ENCODE peak calls at places on chromosomes 6 and 20, in seven cellular contexts. Z is SK-N-SH, J is anterior cingulate cortex, L is mesothelial cell of epicardium, B is HFFc6, T is activated gamma-delta T cell, U is NB4. F is an unnamed sample.

GRCh38 chr6:34196116-34196832 is 40.4 kb upstream of the HMGA1 start:
- DNase-seq in J (peak), B (peak), L (peak), T (peak), Z (peak), U (peak), F (peak)

GRCh38 chr6:37980222-37980595 is 160.7 kb downstream of the ZFAND3 start:
- DNase-seq in Z (no peak), L (no peak), T (no peak), J (no peak), B (no peak), U (no peak), F (peak)

GRCh38 chr20:24502184-24502583 is 32.8 kb downstream of the SYNDIG1 start:
- DNase-seq in Z (peak), B (peak), L (no peak), T (no peak), U (no peak), J (peak), F (peak)

GRCh38 chr6:125275779-125276178 is 26.0 kb downstream of the HDDC2 start:
- DNase-seq in J (no peak), U (no peak), T (no peak), B (no peak), L (no peak), Z (no peak), F (no peak)

GRCh38 chr6:156585859-156586258 is 191.3 kb upstream of the ARID1B start:
- DNase-seq in J (no peak), Z (no peak), T (no peak), L (no peak), B (no peak), U (peak), F (no peak)

GRCh38 chr20:32474009-32474716 is 111.0 kb downstream of the NOL4L start:
- DNase-seq in B (no peak), Z (peak), U (no peak), T (no peak), J (no peak), L (no peak), F (no peak)

GRCh38 chr20:16273812-16274560 is 299.3 kb downstream of the KIF16B start:
- DNase-seq in T (no peak), L (no peak), J (no peak), B (no peak), Z (peak), U (no peak), F (no peak)

GRCh38 chr20:53693265-53693871 is 99.7 kb upstream of the ZNF217 start:
- DNase-seq in U (no peak), J (no peak), L (no peak), T (no peak), B (no peak), Z (no peak), F (no peak)

GRCh38 chr6:24844903-24845302 is 46.2 kb upstream of the ARMH2 start:
- DNase-seq in T (no peak), Z (no peak), J (no peak), B (no peak), U (no peak), L (no peak), F (no peak)

GRCh38 chr6:16270178-16270794 is 31.9 kb downstream of the GMPR start:
- DNase-seq in B (no peak), L (no peak), T (no peak), Z (no peak), J (no peak), U (no peak), F (no peak)

GRCh38 chr6:46437671-46438221 is 53.5 kb downstream of the RCAN2 start:
- DNase-seq in J (no peak), L (no peak), Z (no peak), U (no peak), B (peak), T (no peak), F (no peak)

GRCh38 chr6:23335894-23336293 is 766.5 kb downstream of the HDGFL1 start:
- DNase-seq in B (no peak), T (no peak), J (no peak), L (no peak), U (no peak), Z (no peak), F (no peak)

GRCh38 chr6:4797590-4797989 is 21.4 kb downstream of the CDYL start:
- DNase-seq in T (no peak), Z (no peak), J (no peak), L (no peak), U (no peak), B (no peak), F (no peak)

GRCh38 chr20:63746766-63747315 is 7.3 kb downstream of the SLC2A4RG start:
- DNase-seq in B (no peak), U (no peak), T (no peak), J (no peak), L (no peak), Z (peak), F (no peak)

GRCh38 chr6:95959291-95959690 is 56.5 kb upstream of the FUT9 start:
- DNase-seq in T (no peak), J (no peak), Z (no peak), B (no peak), U (no peak), L (no peak), F (no peak)

GRCh38 chr20:37745553-37745952 is 51.7 kb downstream of the CTNNBL1 start:
- DNase-seq in Z (no peak), U (no peak), B (no peak), T (no peak), L (no peak), J (no peak), F (no peak)

GRCh38 chr20:25695532-25696383 is 895 bp downstream of the ZNF337 start:
- DNase-seq in U (peak), L (no peak), J (no peak), B (no peak), T (no peak), Z (no peak), F (no peak)

GRCh38 chr20:33541074-33541473 is 51.2 kb downstream of the CBFA2T2 start:
- DNase-seq in Z (no peak), J (no peak), L (no peak), B (no peak), T (no peak), U (no peak), F (no peak)

GRCh38 chr6:13239530-13240455 is 88.5 kb downstream of the TBC1D7 start:
- DNase-seq in J (no peak), U (no peak), B (no peak), T (no peak), Z (no peak), L (no peak), F (no peak)

GRCh38 chr6:87731818-87732661 is 30.0 kb upstream of the AKIRIN2 start:
- DNase-seq in J (peak), U (peak), B (peak), L (peak), Z (no peak), T (no peak), F (peak)

GRCh38 chr6:166104107-166104506 is 63.5 kb downstream of the TBXT start:
- DNase-seq in J (no peak), U (no peak), T (no peak), B (no peak), L (no peak), Z (no peak), F (no peak)

GRCh38 chr20:58906894-58907293 is 54.4 kb downstream of the GNAS start:
- DNase-seq in U (peak), T (no peak), J (no peak), Z (no peak), B (peak), L (no peak), F (no peak)

GRCh38 chr20:2179957-2180356 is 78.3 kb downstream of the STK35 start:
- DNase-seq in Z (no peak), B (no peak), T (no peak), L (no peak), J (no peak), U (no peak), F (no peak)

GRCh38 chr6:3001773-3002293 is 2.1 kb downstream of the NQO2 start:
- DNase-seq in U (peak), T (no peak), Z (no peak), L (no peak), J (no peak), B (peak), F (peak)

GRCh38 chr6:111441678-111442243 is 41.3 kb downstream of the REV3L start:
- DNase-seq in L (no peak), T (no peak), U (peak), Z (no peak), B (no peak), J (no peak), F (no peak)

GRCh38 chr20:62276448-62276847 is 26.3 kb upstream of the ADRM1 start:
- DNase-seq in Z (no peak), U (no peak), J (peak), L (no peak), B (no peak), T (no peak), F (no peak)

GRCh38 chr6:161523367-161523766 is 249.5 kb upstream of the AGPAT4 start:
- DNase-seq in B (no peak), Z (no peak), T (no peak), J (no peak), L (no peak), U (no peak), F (no peak)

GRCh38 chr20:62063981-62064787 is 1.5 kb downstream of the TAF4 start:
- DNase-seq in T (no peak), J (no peak), B (no peak), L (no peak), Z (peak), U (no peak), F (no peak)

GRCh38 chr6:27238010-27238983 is 9.2 kb upstream of the PRSS16 start:
- DNase-seq in Z (no peak), T (no peak), B (peak), U (no peak), L (no peak), J (no peak), F (no peak)

GRCh38 chr6:158008894-158009891 is 27.5 kb downstream of the SYNJ2 start:
- DNase-seq in L (peak), U (peak), B (peak), T (no peak), Z (peak), J (peak), F (peak)

GRCh38 chr6:38283734-38284362 is 355.9 kb downstream of the BTBD9 start:
- DNase-seq in Z (no peak), L (no peak), J (no peak), U (peak), T (no peak), B (peak), F (no peak)

GRCh38 chr6:16472349-16473069 is 234.1 kb downstream of the GMPR start:
- DNase-seq in U (no peak), J (no peak), T (no peak), B (peak), L (no peak), Z (no peak), F (no peak)

GRCh38 chr6:31007694-31008093 is 2.6 kb upstream of the MUC22 start:
- DNase-seq in Z (no peak), T (no peak), U (no peak), L (no peak), B (peak), J (no peak), F (no peak)

GRCh38 chr6:43391448-43392031 is 22.1 kb upstream of the ZNF318 start:
- DNase-seq in U (peak), Z (peak), J (no peak), L (no peak), B (no peak), T (peak), F (no peak)

GRCh38 chr6:125789576-125790402 is 971 bp upstream of the NCOA7 start:
- DNase-seq in U (peak), B (peak), Z (peak), T (no peak), L (no peak), J (peak), F (peak)

GRCh38 chr20:13105864-13106457 is 97.2 kb downstream of the SPTLC3 start:
- DNase-seq in Z (peak), T (no peak), U (peak), L (no peak), B (peak), J (no peak), F (peak)

GRCh38 chr6:111129003-111129402 is 41.7 kb downstream of the SLC16A10 start:
- DNase-seq in U (no peak), Z (no peak), B (no peak), J (no peak), T (no peak), L (no peak), F (peak)

GRCh38 chr6:162416845-162417537 is 310.6 kb downstream of the PRKN start:
- DNase-seq in B (no peak), Z (peak), L (no peak), T (no peak), U (no peak), J (no peak), F (no peak)